ENCODE peak calls at places on chromosomes 7 and 10, in four cellular contexts. Z, E, P and H are unnamed samples.

GRCh38 chr10:14543904-14544210 is 213.1 kb upstream of the FRMD4A start:
- DNase-seq in Z (no peak), E (no peak), P (no peak), H (no peak)

GRCh38 chr7:16564023-16564380 is 37.4 kb downstream of the LRRC72 start:
- DNase-seq in Z (no peak), E (no peak), P (no peak), H (no peak)

GRCh38 chr7:111672901-111673300 is 110.6 kb upstream of the IMMP2L start:
- DNase-seq in Z (no peak), E (no peak), P (no peak), H (no peak)

GRCh38 chr10:6601224-6601805 is 21.2 kb upstream of the PRKCQ start:
- DNase-seq in Z (no peak), E (no peak), P (no peak), H (no peak)

GRCh38 chr7:69645683-69646082 is 47.4 kb downstream of the AUTS2 start:
- DNase-seq in Z (no peak), E (no peak), P (no peak), H (no peak)

GRCh38 chr7:159092701-159093121 is 52.0 kb downstream of the VIPR2 start:
- DNase-seq in Z (no peak), E (no peak), P (no peak), H (peak)

GRCh38 chr7:143929224-143929920 is 5.7 kb upstream of the OR2F2 start:
- DNase-seq in Z (no peak), E (no peak), P (no peak), H (no peak)

GRCh38 chr7:12062062-12062461 is 149.0 kb upstream of the TMEM106B start:
- DNase-seq in Z (no peak), E (no peak), P (no peak), H (no peak)

GRCh38 chr10:44674536-44674935 is 236.6 kb upstream of the TMEM72 start:
- DNase-seq in Z (no peak), E (no peak), P (no peak), H (no peak)

GRCh38 chr10:110093722-110094121 is 85.9 kb downstream of the ADD3 start:
- DNase-seq in Z (no peak), E (no peak), P (no peak), H (no peak)

GRCh38 chr7:77426521-77427051 is 10.4 kb upstream of the GSAP start:
- DNase-seq in Z (no peak), E (no peak), P (no peak), H (no peak)

GRCh38 chr7:139762886-139763285 is 14.9 kb downstream of the HIPK2 start:
- DNase-seq in Z (no peak), E (no peak), P (no peak), H (no peak)

GRCh38 chr7:131007439-131008330 is 273.7 kb upstream of the KLF14 start:
- DNase-seq in Z (peak), E (no peak), P (peak), H (no peak)

GRCh38 chr7:149713061-149713730 is 60.2 kb downstream of the ZNF467 start:
- DNase-seq in Z (no peak), E (no peak), P (no peak), H (no peak)

GRCh38 chr10:77043364-77043763 is 594.2 kb downstream of the KCNMA1 start:
- DNase-seq in Z (peak), E (no peak), P (no peak), H (no peak)

GRCh38 chr7:120412139-120412538 is 139.2 kb downstream of the KCND2 start:
- DNase-seq in Z (no peak), E (no peak), P (no peak), H (no peak)

GRCh38 chr7:25839084-25839769 is 312.8 kb upstream of the NFE2L3 start:
- DNase-seq in Z (no peak), E (no peak), P (no peak), H (no peak)
- TF ChIP-seq CTCF in Z (peak), E (peak), P (no peak), H (peak)

GRCh38 chr10:35304649-35305048 is 31.7 kb upstream of the CCNY start:
- DNase-seq in Z (no peak), E (no peak), P (no peak), H (no peak)
- TF ChIP-seq CTCF in Z (no peak), E (no peak), P (no peak), H (no peak)

GRCh38 chr7:151809156-151809863 is 67.6 kb downstream of the PRKAG2 start:
- DNase-seq in Z (no peak), E (no peak), P (no peak), H (no peak)
- TF ChIP-seq CTCF in Z (no peak), E (no peak), P (no peak), H (no peak)

GRCh38 chr10:35378547-35379210 is 42.4 kb downstream of the CCNY start:
- DNase-seq in Z (no peak), E (no peak), P (no peak), H (no peak)

GRCh38 chr10:35375091-35375765 is 38.9 kb downstream of the CCNY start:
- DNase-seq in Z (peak), E (no peak), P (no peak), H (no peak)

GRCh38 chr10:35382096-35382495 is 45.8 kb downstream of the CCNY start:
- DNase-seq in Z (no peak), E (no peak), P (no peak), H (no peak)

GRCh38 chr10:35377050-35377723 is 40.9 kb downstream of the CCNY start:
- DNase-seq in Z (no peak), E (no peak), P (no peak), H (no peak)

DNA sequence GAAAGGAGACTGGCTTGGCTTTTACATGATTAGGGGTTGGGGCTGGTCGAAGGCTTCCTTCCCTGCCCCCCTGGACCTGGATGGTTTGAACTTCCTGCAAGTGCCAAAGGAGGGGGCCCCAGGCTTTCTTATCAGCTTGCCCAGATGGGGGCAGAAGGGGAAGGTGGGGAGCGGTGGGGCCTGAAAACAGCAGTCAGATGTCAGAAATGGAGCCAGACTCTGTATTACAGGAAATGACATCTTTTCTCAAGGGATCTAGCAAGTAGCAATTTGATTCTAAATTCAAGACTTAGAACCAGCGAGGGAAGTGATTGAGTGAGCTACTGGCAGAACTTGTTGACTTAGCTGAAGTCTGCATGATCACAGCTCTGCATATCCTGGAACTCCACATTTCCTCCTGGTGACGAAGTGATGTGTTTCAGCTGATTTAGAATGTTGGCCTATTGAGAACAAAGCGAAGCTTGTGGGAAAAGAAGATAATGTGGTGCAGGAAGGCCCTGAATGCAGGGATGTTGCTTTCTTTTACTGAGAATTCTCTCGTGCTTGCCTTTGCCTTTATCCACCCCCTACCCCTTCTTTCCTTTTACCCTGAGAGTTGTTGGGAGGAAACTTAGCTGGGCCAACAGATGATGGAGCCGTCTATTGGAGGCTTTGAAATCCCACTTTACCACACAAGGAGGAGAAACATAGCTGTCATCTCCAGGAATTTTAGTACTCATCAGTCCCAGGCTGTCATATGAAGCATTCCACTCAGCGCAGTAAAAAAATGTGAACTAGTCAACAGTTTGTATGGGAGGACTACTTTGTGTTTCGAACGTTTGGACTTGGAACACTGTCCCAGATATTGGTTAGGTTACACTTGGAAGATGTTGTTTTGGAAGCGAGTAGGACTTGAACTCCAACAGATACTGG is 43.2 kb downstream of the CCNY start:
- DNase-seq in Z (no peak), E (no peak), P (no peak), H (no peak)
- TF ChIP-seq CTCF in Z (no peak), E (no peak), P (no peak), H (no peak)

GRCh38 chr7:99994819-99995218 is 19.0 kb upstream of the AZGP1 start:
- DNase-seq in Z (no peak), E (no peak), P (no peak), H (no peak)

GRCh38 chr7:100000239-100000638 is 15.2 kb upstream of the ZKSCAN1 start:
- DNase-seq in Z (no peak), E (no peak), P (no peak), H (no peak)

GRCh38 chr7:99992330-99993037 is 16.7 kb upstream of the AZGP1 start:
- DNase-seq in Z (no peak), E (no peak), P (no peak), H (no peak)

GRCh38 chr7:99996755-99997544 is 18.4 kb upstream of the ZKSCAN1 start:
- DNase-seq in Z (no peak), E (no peak), P (no peak), H (no peak)

DNA sequence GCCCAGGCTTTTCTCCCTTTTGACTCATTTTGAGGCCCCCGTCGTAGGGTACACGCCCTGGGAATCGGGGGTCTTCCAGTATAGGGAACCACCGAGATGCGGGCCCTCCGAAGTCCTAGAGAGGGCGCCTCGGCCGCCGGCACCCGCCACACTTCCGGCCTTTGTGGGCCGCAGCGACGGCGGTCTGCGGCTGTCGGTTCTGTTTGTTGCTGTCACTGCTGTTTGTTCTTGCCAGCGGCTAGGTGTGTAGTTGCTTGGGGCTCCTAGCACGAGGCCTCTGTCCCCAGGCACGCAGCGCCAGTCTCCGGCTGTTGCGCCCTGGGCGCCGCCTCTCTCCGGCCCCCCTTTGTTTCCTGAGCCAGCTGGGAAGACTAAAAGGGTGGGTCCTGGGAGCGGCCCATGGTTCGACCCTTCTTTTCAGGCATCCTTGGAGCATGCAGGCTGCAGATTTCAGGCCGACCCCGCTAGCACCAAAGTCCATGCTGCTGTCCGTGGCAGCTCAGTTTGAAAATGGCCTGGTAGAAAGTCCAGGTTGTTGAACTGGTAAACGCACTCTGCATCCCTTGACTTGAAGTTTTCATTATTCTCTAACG is 17.8 kb upstream of the ZKSCAN1 start:
- DNase-seq in Z (no peak), E (no peak), P (no peak), H (no peak)
- TF ChIP-seq CTCF in Z (no peak), E (no peak), P (no peak), H (no peak)